ENCODE peak calls at places on chromosome 3, in eight cellular contexts. I is SK-N-SH, K is GM23338, H is hepatocyte, S is OCI-LY7, C is neural progenitor cell, O is PC-3, E is HCT116. V is an unnamed sample.

GRCh38 chr3:197305854-197306253 is 7.4 kb upstream of the DLG1 start:
- DNase-seq in O (no peak), K (no peak), C (no peak), I (no peak), E (no peak), H (no peak), S (peak; percentile 45), V (peak; percentile 49)

GRCh38 chr3:195197764-195198423 is 73.1 kb downstream of the XXYLT1 start:
- DNase-seq in C (no peak), S (no peak), H (no peak), I (no peak), E (peak; percentile 19), O (peak; percentile 90), K (no peak), V (no peak)

GRCh38 chr3:49813497-49814174 is at the start of gene UBA7:
- DNase-seq in H (peak; percentile 55), E (no peak), I (no peak), C (no peak), S (no peak), O (peak; percentile 14), K (no peak), V (peak; percentile 15)

GRCh38 chr3:14769531-14770325 is 49.0 kb upstream of the FGD5 start:
- DNase-seq in E (no peak), I (peak; percentile 11), H (no peak), S (no peak), C (no peak), O (no peak), K (no peak), V (no peak)

GRCh38 chr3:61807865-61808276 is 246.5 kb downstream of the PTPRG start:
- DNase-seq in S (no peak), H (peak; percentile 17), E (no peak), C (peak; percentile 55), O (no peak), I (peak; percentile 45), K (no peak), V (no peak)

GRCh38 chr3:106333911-106334618 is 465.3 kb upstream of the CBLB start:
- DNase-seq in H (no peak), C (no peak), K (no peak), E (no peak), O (peak; percentile 94), S (no peak), I (no peak), V (no peak)

GRCh38 chr3:72580246-72580756 is 267.9 kb downstream of the SHQ1 start:
- DNase-seq in K (no peak), S (no peak), I (no peak), E (no peak), H (no peak), O (no peak), C (no peak), V (no peak)

GRCh38 chr3:142724682-142725351 is 983 bp downstream of the TRPC1 start:
- DNase-seq in S (no peak), O (peak; percentile 28), I (peak; percentile 71), K (peak; percentile 92), E (peak; percentile 13), C (peak; percentile 84), H (peak; percentile 64), V (no peak)

GRCh38 chr3:111690242-111690641 is 95.1 kb upstream of the ZBED2 start:
- DNase-seq in C (peak; percentile 40), I (no peak), H (no peak), S (no peak), O (no peak), E (no peak), K (no peak), V (no peak)

GRCh38 chr3:194003128-194004057 is 132.6 kb upstream of the HES1 start:
- DNase-seq in K (peak; percentile 68), S (peak; percentile 22), H (peak; percentile 94), O (peak; percentile 90), I (peak; percentile 86), C (peak; percentile 77), E (peak; percentile 71), V (peak; percentile 65)

GRCh38 chr3:11558002-11558401 is 85.7 kb downstream of the VGLL4 start:
- DNase-seq in K (no peak), H (no peak), I (no peak), O (peak; percentile 30), S (no peak), E (no peak), C (no peak), V (no peak)
- TF ChIP-seq EZH2phosphoT487 in K (no peak), H (no peak), I (no peak), O (no peak), S (no peak), E (no peak), C (no peak), V (no peak)

GRCh38 chr3:125602752-125603649 is 7.7 kb upstream of the OSBPL11 start:
- DNase-seq in S (no peak), H (no peak), C (peak; percentile 33), E (peak; percentile 6), I (no peak), K (no peak), O (peak; percentile 19), V (no peak)
- TF ChIP-seq CTCF in S (peak; percentile 12), H (no peak), C (peak; percentile 12), E (no peak), I (peak; percentile 49), K (no peak), O (no peak), V (no peak)

DNA sequence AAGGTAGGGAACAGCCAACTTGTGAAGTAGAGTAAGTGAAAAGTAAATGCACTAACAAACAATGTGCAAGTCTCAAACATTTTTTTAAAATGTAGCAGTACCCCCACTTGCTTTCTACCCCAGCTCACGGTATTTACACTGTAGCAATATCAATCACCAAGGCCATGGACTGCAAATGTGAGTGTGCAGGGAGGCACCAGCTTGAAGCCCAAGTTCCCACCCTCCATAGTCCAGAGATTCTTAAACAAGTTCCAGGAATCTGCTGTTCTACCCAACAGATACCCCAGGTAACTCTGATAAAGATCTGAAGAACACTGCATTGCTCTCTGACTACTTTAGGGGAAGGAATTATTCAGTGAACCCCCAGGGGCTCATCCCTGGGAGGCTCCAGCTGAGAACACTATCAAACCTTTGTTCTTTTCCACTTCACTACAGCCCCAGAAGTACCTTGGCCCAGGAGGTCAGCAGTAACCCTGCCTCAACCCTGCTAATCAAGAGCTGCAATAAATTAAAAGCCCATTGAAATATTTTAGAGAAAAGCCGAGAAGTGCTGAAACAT is 86.1 kb downstream of the FOXP1 start:
- DNase-seq in I (no peak), C (peak; percentile 26), S (no peak), E (no peak), O (no peak), H (no peak), K (peak; percentile 58), V (no peak)
- H3K27ac ChIP-seq in I (peak overlapping the region; percentile 91), C (peak overlapping the region; percentile 15), S (no peak overlapping the region), E (no peak overlapping the region), O (no peak overlapping the region), H (peak overlapping the region; percentile 84), K (peak overlapping the region; percentile 84), V (no peak overlapping the region)

GRCh38 chr3:38588276-38588971 is 61.1 kb downstream of the SCN5A start:
- DNase-seq in O (no peak), I (no peak), S (no peak), H (no peak), K (no peak), E (no peak), C (no peak), V (no peak)

GRCh38 chr3:38587548-38588131 is 61.8 kb downstream of the SCN5A start:
- DNase-seq in K (no peak), C (no peak), O (no peak), I (no peak), H (no peak), S (no peak), E (no peak), V (no peak)

GRCh38 chr3:38583688-38584087 is 65.8 kb downstream of the SCN5A start:
- DNase-seq in I (no peak), H (no peak), C (no peak), E (no peak), O (no peak), S (no peak), K (no peak), V (no peak)

GRCh38 chr3:38586546-38587520 is 62.7 kb downstream of the SCN5A start:
- DNase-seq in C (no peak), I (no peak), H (no peak), O (no peak), S (no peak), E (no peak), K (no peak), V (no peak)

GRCh38 chr3:38585791-38586420 is 63.6 kb downstream of the SCN5A start:
- DNase-seq in K (no peak), E (no peak), O (no peak), C (no peak), S (no peak), H (no peak), I (no peak), V (no peak)
- TF ChIP-seq EZH2phosphoT487 in K (no peak), E (no peak), O (no peak), C (no peak), S (no peak), H (no peak), I (no peak), V (no peak)

GRCh38 chr3:165875644-165876043 is 38.4 kb upstream of the BCHE start:
- DNase-seq in K (no peak), S (no peak), I (no peak), E (no peak), C (no peak), H (no peak), O (no peak), V (no peak)

DNA sequence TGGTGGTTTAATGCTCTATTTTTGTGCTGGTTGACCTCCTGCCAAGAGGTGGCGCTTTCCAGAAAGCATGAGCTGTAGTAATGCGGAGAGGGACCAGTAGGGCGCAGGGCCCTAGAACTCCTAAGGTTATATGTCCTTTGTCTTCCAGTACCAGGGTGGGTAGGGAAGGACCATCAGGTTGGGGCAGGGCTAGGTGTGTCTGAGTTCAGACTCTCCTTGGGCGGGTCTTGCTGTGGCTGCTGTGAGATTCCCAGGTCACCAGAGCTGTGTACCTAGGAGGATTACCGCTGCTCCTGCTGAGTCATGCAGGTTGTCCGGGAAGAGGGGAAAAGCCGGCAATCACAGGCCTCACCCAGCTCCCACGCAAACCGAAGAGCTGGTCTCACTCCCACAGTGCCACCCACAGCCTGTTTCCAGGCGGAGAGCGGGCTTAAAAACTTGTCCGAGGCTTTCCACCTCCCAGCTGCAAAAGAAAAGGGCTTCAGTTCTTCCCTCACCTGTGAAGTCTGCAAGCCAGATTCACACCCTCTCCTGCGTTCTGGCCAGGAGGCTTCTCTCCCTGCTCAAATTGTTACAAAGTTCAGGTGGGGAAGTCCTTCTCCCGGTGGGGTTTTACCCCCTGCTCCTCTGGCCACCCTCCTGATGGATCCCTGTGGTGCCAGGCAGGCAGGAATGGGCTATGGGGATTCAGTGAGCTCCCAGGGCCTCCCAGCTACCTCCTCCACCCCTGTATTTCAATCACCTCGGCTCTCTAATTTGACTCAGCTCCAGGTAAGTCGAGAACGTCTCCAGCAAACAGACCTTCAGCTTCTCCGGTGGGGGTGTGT is 37.7 kb upstream of the BCHE start:
- DNase-seq in S (no peak), H (peak; percentile 12), O (peak; percentile 38), E (peak; percentile 69), C (no peak), I (no peak), K (peak; percentile 33), V (no peak)
- TF ChIP-seq CTCF in S (no peak), H (no peak), O (no peak), E (peak; percentile 74), C (no peak), I (no peak), K (peak; percentile 50), V (no peak)